ENCODE peak calls at places on chromosomes 12 and 14, in eight cellular contexts. One of them, this sample, is unnamed.

GRCh38 chr12:22257100-22257499 is 77.4 kb downstream of the ST8SIA1 start:
- DNase-seq in endothelial cell of umbilical vein: no peak
- DNase-seq in neural progenitor cell: no peak
- DNase-seq in GM23338: no peak
- DNase-seq in astrocyte: no peak
- DNase-seq in K562: no peak
- DNase-seq in HCT116: no peak
- DNase-seq in IMR-90: no peak
- DNase-seq in this sample: peak

GRCh38 chr12:108806921-108807320 is 50.5 kb downstream of the SSH1 start:
- DNase-seq in endothelial cell of umbilical vein: no peak
- DNase-seq in neural progenitor cell: peak
- DNase-seq in GM23338: no peak
- DNase-seq in astrocyte: no peak
- DNase-seq in K562: no peak
- DNase-seq in HCT116: no peak
- DNase-seq in IMR-90: no peak
- DNase-seq in this sample: no peak

GRCh38 chr14:61388173-61388975 is 67.0 kb downstream of the PRKCH start:
- DNase-seq in endothelial cell of umbilical vein: peak
- DNase-seq in neural progenitor cell: no peak
- DNase-seq in GM23338: no peak
- DNase-seq in astrocyte: peak
- DNase-seq in K562: no peak
- DNase-seq in HCT116: peak
- DNase-seq in IMR-90: no peak
- DNase-seq in this sample: no peak

GRCh38 chr12:48054955-48055821 is 50.7 kb downstream of the SENP1 start:
- DNase-seq in endothelial cell of umbilical vein: no peak
- DNase-seq in neural progenitor cell: no peak
- DNase-seq in GM23338: no peak
- DNase-seq in astrocyte: no peak
- DNase-seq in K562: no peak
- DNase-seq in HCT116: no peak
- DNase-seq in IMR-90: no peak
- DNase-seq in this sample: no peak

GRCh38 chr14:32077081-32078029 is at the start of gene ARHGAP5:
- DNase-seq in endothelial cell of umbilical vein: peak
- DNase-seq in neural progenitor cell: peak
- DNase-seq in GM23338: peak
- DNase-seq in astrocyte: peak
- DNase-seq in K562: peak
- DNase-seq in HCT116: no peak
- DNase-seq in IMR-90: peak
- DNase-seq in this sample: peak

GRCh38 chr14:106460916-106461315 is 934.5 kb downstream of the TMEM121 start:
- DNase-seq in endothelial cell of umbilical vein: no peak
- DNase-seq in neural progenitor cell: no peak
- DNase-seq in GM23338: no peak
- DNase-seq in astrocyte: no peak
- DNase-seq in K562: no peak
- DNase-seq in HCT116: no peak
- DNase-seq in IMR-90: no peak
- DNase-seq in this sample: no peak

GRCh38 chr14:73634333-73634833 is 10.4 kb upstream of the DNAL1 start:
- DNase-seq in endothelial cell of umbilical vein: peak
- DNase-seq in neural progenitor cell: peak
- DNase-seq in GM23338: peak
- DNase-seq in astrocyte: no peak
- DNase-seq in K562: no peak
- DNase-seq in HCT116: no peak
- DNase-seq in IMR-90: no peak
- DNase-seq in this sample: peak

GRCh38 chr12:12722351-12723146 is 5.4 kb downstream of the CDKN1B start:
- DNase-seq in endothelial cell of umbilical vein: peak
- DNase-seq in neural progenitor cell: no peak
- DNase-seq in GM23338: no peak
- DNase-seq in astrocyte: peak
- DNase-seq in K562: no peak
- DNase-seq in HCT116: no peak
- DNase-seq in IMR-90: peak
- DNase-seq in this sample: no peak

GRCh38 chr12:169528-170360 is 44.2 kb downstream of the SLC6A12 start:
- DNase-seq in endothelial cell of umbilical vein: no peak
- DNase-seq in neural progenitor cell: peak
- DNase-seq in GM23338: peak
- DNase-seq in astrocyte: no peak
- DNase-seq in K562: peak
- DNase-seq in HCT116: no peak
- DNase-seq in IMR-90: no peak
- DNase-seq in this sample: no peak

GRCh38 chr14:43285575-43285974 is 1221.5 kb downstream of the FSCB start:
- DNase-seq in endothelial cell of umbilical vein: no peak
- DNase-seq in neural progenitor cell: no peak
- DNase-seq in GM23338: no peak
- DNase-seq in astrocyte: no peak
- DNase-seq in K562: no peak
- DNase-seq in HCT116: no peak
- DNase-seq in IMR-90: no peak
- DNase-seq in this sample: no peak

DNA sequence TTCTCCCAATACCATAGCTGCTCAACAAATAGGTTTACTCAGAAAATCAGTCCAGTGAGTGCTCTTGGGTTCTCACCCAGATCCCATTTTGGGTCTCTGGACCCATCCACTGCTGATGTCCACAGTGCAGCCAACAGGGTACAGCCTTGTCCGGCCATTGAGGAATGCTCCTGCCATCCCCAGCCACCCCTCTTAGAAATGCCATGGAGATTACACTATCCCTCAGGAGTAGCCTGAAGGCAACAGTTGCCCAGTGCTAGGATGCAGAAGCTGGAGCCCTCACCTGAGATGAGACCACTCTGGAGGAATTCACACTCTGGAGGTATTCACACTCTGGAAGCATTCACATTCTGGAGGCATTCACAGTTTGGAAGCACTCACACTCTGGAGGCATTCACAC is 958.8 kb upstream of the TMEM132C start:
- DNase-seq in endothelial cell of umbilical vein: no peak
- DNase-seq in neural progenitor cell: no peak
- DNase-seq in GM23338: no peak
- DNase-seq in astrocyte: no peak
- DNase-seq in K562: no peak
- DNase-seq in HCT116: no peak
- DNase-seq in IMR-90: no peak
- DNase-seq in this sample: no peak
- TF ChIP-seq CTCF in endothelial cell of umbilical vein: no peak
- TF ChIP-seq CTCF in neural progenitor cell: no peak
- TF ChIP-seq CTCF in GM23338: no peak
- TF ChIP-seq CTCF in astrocyte: no peak
- TF ChIP-seq CTCF in K562: no peak
- TF ChIP-seq CTCF in HCT116: no peak
- TF ChIP-seq CTCF in IMR-90: no peak
- TF ChIP-seq CTCF in this sample: no peak

GRCh38 chr12:25151476-25151875 is 43.5 kb downstream of the DNAI7 start:
- DNase-seq in endothelial cell of umbilical vein: peak
- DNase-seq in neural progenitor cell: peak
- DNase-seq in GM23338: peak
- DNase-seq in astrocyte: peak
- DNase-seq in K562: no peak
- DNase-seq in HCT116: no peak
- DNase-seq in IMR-90: peak
- DNase-seq in this sample: peak
- H2AFZ ChIP-seq in endothelial cell of umbilical vein: peak
- H2AFZ ChIP-seq in neural progenitor cell: peak
- H2AFZ ChIP-seq in GM23338: no peak
- H2AFZ ChIP-seq in astrocyte: peak
- H2AFZ ChIP-seq in K562: no peak
- H2AFZ ChIP-seq in HCT116: no peak
- H2AFZ ChIP-seq in IMR-90: no peak
- H2AFZ ChIP-seq in this sample: no peak

DNA sequence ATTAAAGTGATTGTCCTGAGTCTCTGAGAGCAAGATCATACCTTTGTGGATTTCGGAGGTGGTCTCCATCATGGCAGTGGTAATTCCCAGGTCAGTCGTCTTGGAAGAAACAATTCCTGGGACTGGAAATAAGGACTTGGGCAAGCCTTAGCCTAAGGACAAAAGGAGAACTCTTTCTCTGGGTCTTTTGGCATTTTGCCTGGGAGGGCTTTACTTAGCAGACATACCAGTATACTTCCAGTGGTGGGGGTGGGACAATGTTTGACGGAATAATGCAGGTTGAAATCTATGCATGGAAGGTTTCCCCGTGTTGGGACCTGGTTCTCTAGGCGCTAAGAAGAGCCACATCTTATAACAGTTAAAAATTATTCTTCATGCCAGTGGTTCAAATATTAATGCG is 70.4 kb upstream of the USP44 start:
- DNase-seq in endothelial cell of umbilical vein: no peak
- DNase-seq in neural progenitor cell: no peak
- DNase-seq in GM23338: no peak
- DNase-seq in astrocyte: no peak
- DNase-seq in K562: no peak
- DNase-seq in HCT116: no peak
- DNase-seq in IMR-90: no peak
- DNase-seq in this sample: no peak
- H3K4me3 ChIP-seq in endothelial cell of umbilical vein: no peak
- H3K4me3 ChIP-seq in neural progenitor cell: no peak
- H3K4me3 ChIP-seq in GM23338: no peak
- H3K4me3 ChIP-seq in astrocyte: no peak
- H3K4me3 ChIP-seq in K562: no peak
- H3K4me3 ChIP-seq in HCT116: no peak
- H3K4me3 ChIP-seq in IMR-90: no peak
- H3K4me3 ChIP-seq in this sample: no peak

GRCh38 chr12:69540606-69541386 is 44.5 kb upstream of the CCT2 start:
- DNase-seq in endothelial cell of umbilical vein: no peak
- DNase-seq in neural progenitor cell: no peak
- DNase-seq in GM23338: no peak
- DNase-seq in astrocyte: peak
- DNase-seq in K562: no peak
- DNase-seq in HCT116: no peak
- DNase-seq in IMR-90: peak
- DNase-seq in this sample: no peak
- TF ChIP-seq CTCF in endothelial cell of umbilical vein: no peak
- TF ChIP-seq CTCF in neural progenitor cell: no peak
- TF ChIP-seq CTCF in GM23338: no peak
- TF ChIP-seq CTCF in astrocyte: no peak
- TF ChIP-seq CTCF in K562: no peak
- TF ChIP-seq CTCF in HCT116: no peak
- TF ChIP-seq CTCF in IMR-90: peak
- TF ChIP-seq CTCF in this sample: no peak

GRCh38 chr12:3815096-3815766 is 58.0 kb downstream of the PARP11 start:
- DNase-seq in endothelial cell of umbilical vein: no peak
- DNase-seq in neural progenitor cell: no peak
- DNase-seq in GM23338: no peak
- DNase-seq in astrocyte: no peak
- DNase-seq in K562: no peak
- DNase-seq in HCT116: no peak
- DNase-seq in IMR-90: no peak
- DNase-seq in this sample: no peak

GRCh38 chr12:3810540-3810939 is 57.6 kb upstream of the CRACR2A start:
- DNase-seq in endothelial cell of umbilical vein: no peak
- DNase-seq in neural progenitor cell: no peak
- DNase-seq in GM23338: no peak
- DNase-seq in astrocyte: no peak
- DNase-seq in K562: no peak
- DNase-seq in HCT116: no peak
- DNase-seq in IMR-90: no peak
- DNase-seq in this sample: no peak

GRCh38 chr12:3805058-3805457 is 52.1 kb upstream of the CRACR2A start:
- DNase-seq in endothelial cell of umbilical vein: no peak
- DNase-seq in neural progenitor cell: no peak
- DNase-seq in GM23338: no peak
- DNase-seq in astrocyte: no peak
- DNase-seq in K562: no peak
- DNase-seq in HCT116: no peak
- DNase-seq in IMR-90: no peak
- DNase-seq in this sample: no peak

GRCh38 chr12:3809357-3810015 is 56.6 kb upstream of the CRACR2A start:
- DNase-seq in endothelial cell of umbilical vein: no peak
- DNase-seq in neural progenitor cell: no peak
- DNase-seq in GM23338: no peak
- DNase-seq in astrocyte: peak
- DNase-seq in K562: no peak
- DNase-seq in HCT116: no peak
- DNase-seq in IMR-90: no peak
- DNase-seq in this sample: no peak

GRCh38 chr12:3810016-3810370 is 57.1 kb upstream of the CRACR2A start:
- DNase-seq in endothelial cell of umbilical vein: no peak
- DNase-seq in neural progenitor cell: no peak
- DNase-seq in GM23338: no peak
- DNase-seq in astrocyte: no peak
- DNase-seq in K562: no peak
- DNase-seq in HCT116: no peak
- DNase-seq in IMR-90: no peak
- DNase-seq in this sample: no peak
- H2AFZ ChIP-seq in endothelial cell of umbilical vein: no peak
- H2AFZ ChIP-seq in neural progenitor cell: no peak
- H2AFZ ChIP-seq in GM23338: no peak
- H2AFZ ChIP-seq in astrocyte: no peak
- H2AFZ ChIP-seq in K562: no peak
- H2AFZ ChIP-seq in HCT116: no peak
- H2AFZ ChIP-seq in IMR-90: no peak
- H2AFZ ChIP-seq in this sample: no peak

GRCh38 chr12:120229583-120230325 is 28.8 kb upstream of the RPLP0 start:
- DNase-seq in endothelial cell of umbilical vein: no peak
- DNase-seq in neural progenitor cell: peak
- DNase-seq in GM23338: peak
- DNase-seq in astrocyte: no peak
- DNase-seq in K562: no peak
- DNase-seq in HCT116: no peak
- DNase-seq in IMR-90: no peak
- DNase-seq in this sample: peak
- H3K4me3 ChIP-seq in endothelial cell of umbilical vein: no peak
- H3K4me3 ChIP-seq in neural progenitor cell: no peak
- H3K4me3 ChIP-seq in GM23338: peak
- H3K4me3 ChIP-seq in astrocyte: peak
- H3K4me3 ChIP-seq in K562: peak
- H3K4me3 ChIP-seq in HCT116: peak
- H3K4me3 ChIP-seq in IMR-90: no peak
- H3K4me3 ChIP-seq in this sample: no peak

This sample was measured in hepatocyte.